ENCODE peak calls at places on chromosomes 4 and X, in seven cellular contexts. U is ovary, V is brain microvascular endothelial cell, W is A549, K is MCF 10A, M is fibroblast of the aortic adventitia, L is sigmoid colon. D is an unnamed sample.

GRCh38 chr4:90127706-90128345 is 632 bp downstream of the CCSER1 start:
- DNase-seq in V (no peak), U (peak; percentile 9), L (peak; percentile 54), K (peak; percentile 27), W (no peak), M (no peak), D (no peak)

GRCh38 chr4:112082954-112083586 is 62.2 kb upstream of the FAM241A start:
- DNase-seq in M (peak; percentile 83), V (peak; percentile 53), W (peak; percentile 90), K (peak; percentile 96), U (no peak), L (no peak), D (peak; percentile 72)

GRCh38 chr4:23909671-23910070 is 19.8 kb upstream of the PPARGC1A start:
- DNase-seq in L (no peak), U (no peak), V (no peak), K (no peak), M (no peak), W (no peak), D (no peak)

GRCh38 chr4:127586922-127587571 is 45.7 kb upstream of the INTU start:
- DNase-seq in L (no peak), V (peak; percentile 56), U (no peak), M (peak; percentile 33), W (peak; percentile 55), K (peak; percentile 67), D (peak; percentile 37)

GRCh38 chrX:119604778-119605177 is 1.4 kb downstream of the NKRF start:
- DNase-seq in K (no peak), U (no peak), L (no peak), W (no peak), V (no peak), M (no peak), D (no peak)

GRCh38 chr4:38125816-38126215 is 165.6 kb downstream of the PTTG2 start:
- DNase-seq in K (peak; percentile 1), M (no peak), V (no peak), U (no peak), W (no peak), L (no peak), D (no peak)

GRCh38 chr4:16264798-16265197 is 38.5 kb upstream of the TAPT1 start:
- DNase-seq in W (peak; percentile 30), K (peak; percentile 51), L (no peak), U (no peak), V (peak; percentile 12), M (peak; percentile 77), D (peak; percentile 54)

GRCh38 chrX:20989361-20989760 is 384.9 kb upstream of the CNKSR2 start:
- DNase-seq in L (no peak), U (no peak), M (no peak), W (no peak), K (no peak), V (no peak), D (no peak)

GRCh38 chrX:41600266-41600665 is 88.5 kb upstream of the GPR34 start:
- DNase-seq in L (no peak), K (no peak), V (peak; percentile 52), M (peak; percentile 54), W (no peak), U (no peak), D (peak; percentile 50)

GRCh38 chrX:107773906-107774435 is 1.6 kb downstream of the TSC22D3 start:
- DNase-seq in V (no peak), W (no peak), K (no peak), U (no peak), M (no peak), L (no peak), D (no peak)

GRCh38 chrX:107775000-107775733 is 420 bp downstream of the TSC22D3 start:
- DNase-seq in K (no peak), L (peak; percentile 71), V (no peak), M (peak; percentile 2), W (no peak), U (no peak), D (no peak)

GRCh38 chrX:107776649-107777535 is 641 bp upstream of the NCBP2L start:
- DNase-seq in M (peak; percentile 91), K (peak; percentile 87), V (peak; percentile 88), L (peak; percentile 93), U (peak; percentile 83), W (peak; percentile 88), D (peak; percentile 84)

GRCh38 chrX:107777536-107777832 is at the start of gene NCBP2L:
- DNase-seq in V (no peak), W (no peak), U (no peak), L (no peak), M (no peak), K (no peak), D (no peak)

DNA sequence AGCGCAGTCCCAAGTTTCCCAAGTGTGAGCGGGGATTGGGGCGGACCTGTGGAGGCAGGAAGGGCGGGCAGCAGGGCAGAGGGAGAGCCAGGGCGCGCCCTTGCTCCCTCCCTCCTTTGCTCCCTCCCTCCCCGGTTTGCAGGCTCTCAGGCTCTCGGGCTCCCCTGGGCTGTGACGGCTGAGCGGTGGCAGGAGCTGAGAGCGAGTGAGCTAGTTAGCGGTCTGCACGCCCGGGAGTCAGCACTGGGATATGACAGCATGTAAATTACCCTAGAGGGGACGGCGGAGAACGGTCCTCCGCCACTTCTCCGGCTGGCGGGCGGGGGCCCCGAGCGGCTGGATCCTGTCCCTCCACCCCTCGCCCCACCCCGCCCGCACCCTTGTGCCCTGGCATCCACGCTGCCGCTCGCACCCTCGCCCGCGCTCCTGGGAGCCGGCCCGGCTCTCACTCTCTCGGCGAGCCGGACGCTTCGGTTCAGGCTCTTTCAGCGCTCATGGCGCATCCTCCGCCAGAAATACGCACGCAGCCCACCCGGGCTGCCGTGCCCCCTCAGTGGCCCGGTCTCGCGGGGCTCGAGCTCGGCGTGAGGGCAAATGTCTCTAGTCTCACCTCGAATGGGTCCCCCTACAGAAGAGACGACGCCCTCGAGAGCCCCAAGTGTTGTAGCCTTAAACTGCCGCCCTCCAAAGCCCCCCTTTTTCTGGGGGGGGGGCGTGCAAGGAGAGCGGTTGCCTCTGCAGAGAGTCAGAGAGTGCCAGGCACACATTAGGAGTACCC is at the start of gene TSC22D3:
- DNase-seq in M (peak; percentile 48), L (peak; percentile 94), K (peak; percentile 87), U (peak; percentile 79), W (peak; percentile 71), V (peak; percentile 47), D (peak; percentile 61)
- TF ChIP-seq CTCF in M (no peak), L (no peak), K (no peak), U (no peak), W (no peak), V (peak; percentile 22), D (no peak)

GRCh38 chr4:996030-996993 is 3.1 kb upstream of the SLC26A1 start:
- DNase-seq in W (no peak), L (no peak), K (no peak), U (no peak), M (no peak), V (no peak), D (no peak)

GRCh38 chr4:996994-997374 is 3.8 kb upstream of the SLC26A1 start:
- DNase-seq in U (no peak), M (no peak), V (no peak), L (no peak), K (no peak), W (no peak), D (no peak)

GRCh38 chr4:993111-994029 is at the start of gene SLC26A1:
- DNase-seq in L (no peak), V (no peak), K (no peak), U (no peak), M (no peak), W (peak; percentile 51), D (no peak)

GRCh38 chr4:997375-998071 is 4.3 kb upstream of the SLC26A1 start:
- DNase-seq in K (no peak), V (no peak), M (no peak), L (no peak), W (no peak), U (no peak), D (no peak)

GRCh38 chr4:995311-996026 is 2.3 kb upstream of the SLC26A1 start:
- DNase-seq in L (no peak), M (no peak), U (no peak), K (no peak), V (no peak), W (no peak), D (no peak)
- TF ChIP-seq CTCF in L (no peak), M (no peak), U (no peak), K (no peak), V (no peak), W (no peak), D (no peak)

GRCh38 chr4:13108096-13108495 is 376.0 kb downstream of the RAB28 start:
- DNase-seq in U (no peak), V (no peak), L (no peak), W (no peak), M (no peak), K (peak; percentile 2), D (no peak)
- TF ChIP-seq CTCF in U (no peak), V (peak; percentile 17), L (no peak), W (no peak), M (no peak), K (no peak), D (no peak)

DNA sequence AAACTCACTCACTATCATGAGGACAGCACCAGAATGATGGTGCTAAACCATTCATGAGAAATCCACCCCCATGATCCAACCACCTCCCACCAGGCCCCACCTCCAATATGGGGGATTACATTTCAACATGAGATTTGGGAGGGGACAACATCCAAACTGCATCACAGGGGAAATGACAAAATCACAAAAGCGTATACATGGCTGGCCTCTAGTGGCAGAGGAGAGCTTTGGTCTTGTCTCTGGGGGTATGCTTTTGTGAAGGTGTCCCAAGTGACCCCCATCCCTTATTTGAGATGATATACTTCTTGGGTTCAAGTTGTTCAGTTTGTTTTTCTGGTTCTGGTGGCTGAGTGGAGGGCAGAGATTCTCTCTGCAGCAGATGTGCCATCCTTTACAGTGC is 8.5 kb upstream of the SETD7 start:
- DNase-seq in K (no peak), U (no peak), V (no peak), W (no peak), L (no peak), M (no peak), D (no peak)
- TF ChIP-seq CTCF in K (no peak), U (no peak), V (peak; percentile 38), W (no peak), L (no peak), M (no peak), D (peak; percentile 43)